ENCODE peak calls at places on chromosomes 7 and 10, in five cellular contexts. One of them, this sample, is unnamed.

GRCh38 chr10:127977368-127978009 is 70.6 kb downstream of the PTPRE start:
- DNase-seq in cardiac fibroblast: peak; percentile 78
- DNase-seq in fibroblast of the aortic adventitia: peak; percentile 44
- DNase-seq in fibroblast of mammary gland: peak; percentile 82
- DNase-seq in body of pancreas: peak; percentile 53
- DNase-seq in this sample: peak; percentile 73

GRCh38 chr7:106418526-106418925 is 133.7 kb upstream of the NAMPT start:
- DNase-seq in cardiac fibroblast: peak; percentile 54
- DNase-seq in fibroblast of the aortic adventitia: peak; percentile 36
- DNase-seq in fibroblast of mammary gland: no peak
- DNase-seq in body of pancreas: no peak
- DNase-seq in this sample: peak; percentile 61

GRCh38 chr10:69377191-69377590 is 39.5 kb downstream of the TACR2 start:
- DNase-seq in cardiac fibroblast: no peak
- DNase-seq in fibroblast of the aortic adventitia: no peak
- DNase-seq in fibroblast of mammary gland: no peak
- DNase-seq in body of pancreas: no peak
- DNase-seq in this sample: no peak

GRCh38 chr7:22980422-22980821 is 33.5 kb downstream of the HYCC1 start:
- DNase-seq in cardiac fibroblast: peak; percentile 79
- DNase-seq in fibroblast of the aortic adventitia: peak; percentile 85
- DNase-seq in fibroblast of mammary gland: peak; percentile 89
- DNase-seq in body of pancreas: no peak
- DNase-seq in this sample: peak; percentile 86

GRCh38 chr7:28181921-28182517 is 1.4 kb upstream of the JAZF1 start:
- DNase-seq in cardiac fibroblast: no peak
- DNase-seq in fibroblast of the aortic adventitia: no peak
- DNase-seq in fibroblast of mammary gland: no peak
- DNase-seq in body of pancreas: no peak
- DNase-seq in this sample: no peak

GRCh38 chr7:100827330-100828226 is at the start of gene EPHB4:
- DNase-seq in cardiac fibroblast: peak; percentile 93
- DNase-seq in fibroblast of the aortic adventitia: peak; percentile 87
- DNase-seq in fibroblast of mammary gland: peak; percentile 74
- DNase-seq in body of pancreas: peak; percentile 88
- DNase-seq in this sample: peak; percentile 82

GRCh38 chr7:44977956-44978355 is 859 bp downstream of the MYO1G start:
- DNase-seq in cardiac fibroblast: no peak
- DNase-seq in fibroblast of the aortic adventitia: no peak
- DNase-seq in fibroblast of mammary gland: no peak
- DNase-seq in body of pancreas: no peak
- DNase-seq in this sample: no peak

GRCh38 chr7:139159900-139160675 is 50.6 kb upstream of the ZC3HAV1 start:
- DNase-seq in cardiac fibroblast: no peak
- DNase-seq in fibroblast of the aortic adventitia: no peak
- DNase-seq in fibroblast of mammary gland: peak; percentile 12
- DNase-seq in body of pancreas: no peak
- DNase-seq in this sample: no peak

GRCh38 chr10:76973515-76974289 is 663.9 kb downstream of the KCNMA1 start:
- DNase-seq in cardiac fibroblast: peak; percentile 5
- DNase-seq in fibroblast of the aortic adventitia: peak; percentile 81
- DNase-seq in fibroblast of mammary gland: peak; percentile 84
- DNase-seq in body of pancreas: no peak
- DNase-seq in this sample: peak; percentile 86

GRCh38 chr10:86635402-86635801 is 18.9 kb upstream of the OPN4 start:
- DNase-seq in cardiac fibroblast: peak; percentile 62
- DNase-seq in fibroblast of the aortic adventitia: peak; percentile 92
- DNase-seq in fibroblast of mammary gland: peak; percentile 63
- DNase-seq in body of pancreas: no peak
- DNase-seq in this sample: peak; percentile 90

GRCh38 chr7:14858866-14859265 is 43.7 kb downstream of the DGKB start:
- DNase-seq in cardiac fibroblast: no peak
- DNase-seq in fibroblast of the aortic adventitia: no peak
- DNase-seq in fibroblast of mammary gland: no peak
- DNase-seq in body of pancreas: no peak
- DNase-seq in this sample: no peak

GRCh38 chr10:73865459-73866442 is 8.6 kb downstream of the CAMK2G start:
- DNase-seq in cardiac fibroblast: no peak
- DNase-seq in fibroblast of the aortic adventitia: no peak
- DNase-seq in fibroblast of mammary gland: no peak
- DNase-seq in body of pancreas: no peak
- DNase-seq in this sample: no peak

GRCh38 chr7:140506788-140507464 is 27.6 kb upstream of the MKRN1 start:
- DNase-seq in cardiac fibroblast: peak; percentile 64
- DNase-seq in fibroblast of the aortic adventitia: peak; percentile 57
- DNase-seq in fibroblast of mammary gland: peak; percentile 15
- DNase-seq in body of pancreas: peak; percentile 52
- DNase-seq in this sample: peak; percentile 66

GRCh38 chr10:122173337-122173736 is 97.8 kb upstream of the BTBD16 start:
- DNase-seq in cardiac fibroblast: no peak
- DNase-seq in fibroblast of the aortic adventitia: no peak
- DNase-seq in fibroblast of mammary gland: no peak
- DNase-seq in body of pancreas: no peak
- DNase-seq in this sample: no peak

GRCh38 chr7:44752822-44753221 is 4.2 kb downstream of the ZMIZ2 start:
- DNase-seq in cardiac fibroblast: no peak
- DNase-seq in fibroblast of the aortic adventitia: no peak
- DNase-seq in fibroblast of mammary gland: no peak
- DNase-seq in body of pancreas: no peak
- DNase-seq in this sample: no peak

GRCh38 chr10:17445400-17445998 is 8.9 kb downstream of the ST8SIA6 start:
- DNase-seq in cardiac fibroblast: no peak
- DNase-seq in fibroblast of the aortic adventitia: no peak
- DNase-seq in fibroblast of mammary gland: no peak
- DNase-seq in body of pancreas: no peak
- DNase-seq in this sample: no peak

GRCh38 chr10:29141761-29142160 is 147.1 kb upstream of the LYZL1 start:
- DNase-seq in cardiac fibroblast: peak; percentile 68
- DNase-seq in fibroblast of the aortic adventitia: peak; percentile 75
- DNase-seq in fibroblast of mammary gland: no peak
- DNase-seq in body of pancreas: peak; percentile 15
- DNase-seq in this sample: peak; percentile 48

GRCh38 chr10:61950449-61951143 is 49.1 kb downstream of the ARID5B start:
- DNase-seq in cardiac fibroblast: no peak
- DNase-seq in fibroblast of the aortic adventitia: no peak
- DNase-seq in fibroblast of mammary gland: no peak
- DNase-seq in body of pancreas: no peak
- DNase-seq in this sample: no peak

GRCh38 chr7:106840342-106840741 is 24.7 kb upstream of the PIK3CG start:
- DNase-seq in cardiac fibroblast: peak; percentile 69
- DNase-seq in fibroblast of the aortic adventitia: peak; percentile 64
- DNase-seq in fibroblast of mammary gland: peak; percentile 89
- DNase-seq in body of pancreas: no peak
- DNase-seq in this sample: peak; percentile 90

GRCh38 chr10:107971973-107972372 is 807.5 kb upstream of the SORCS1 start:
- DNase-seq in cardiac fibroblast: peak; percentile 27
- DNase-seq in fibroblast of the aortic adventitia: peak; percentile 55
- DNase-seq in fibroblast of mammary gland: peak; percentile 95
- DNase-seq in body of pancreas: no peak
- DNase-seq in this sample: peak; percentile 79

GRCh38 chr7:107538001-107538400 is 25.7 kb downstream of the COG5 start:
- DNase-seq in cardiac fibroblast: no peak
- DNase-seq in fibroblast of the aortic adventitia: no peak
- DNase-seq in fibroblast of mammary gland: no peak
- DNase-seq in body of pancreas: peak; percentile 83
- DNase-seq in this sample: no peak

GRCh38 chr7:143255564-143255963 is 7.7 kb upstream of the GSTK1 start:
- DNase-seq in cardiac fibroblast: peak; percentile 57
- DNase-seq in fibroblast of the aortic adventitia: no peak
- DNase-seq in fibroblast of mammary gland: no peak
- DNase-seq in body of pancreas: no peak
- DNase-seq in this sample: no peak

GRCh38 chr7:143258830-143259229 is 4.4 kb upstream of the GSTK1 start:
- DNase-seq in cardiac fibroblast: peak; percentile 32
- DNase-seq in fibroblast of the aortic adventitia: peak; percentile 15
- DNase-seq in fibroblast of mammary gland: no peak
- DNase-seq in body of pancreas: no peak
- DNase-seq in this sample: no peak

GRCh38 chr7:143256932-143257331 is 6.3 kb upstream of the GSTK1 start:
- DNase-seq in cardiac fibroblast: no peak
- DNase-seq in fibroblast of the aortic adventitia: no peak
- DNase-seq in fibroblast of mammary gland: no peak
- DNase-seq in body of pancreas: no peak
- DNase-seq in this sample: no peak

GRCh38 chr7:143257501-143257900 is 5.7 kb upstream of the GSTK1 start:
- DNase-seq in cardiac fibroblast: no peak
- DNase-seq in fibroblast of the aortic adventitia: no peak
- DNase-seq in fibroblast of mammary gland: no peak
- DNase-seq in body of pancreas: no peak
- DNase-seq in this sample: no peak

GRCh38 chr7:143256325-143256724 is 6.9 kb upstream of the GSTK1 start:
- DNase-seq in cardiac fibroblast: no peak
- DNase-seq in fibroblast of the aortic adventitia: no peak
- DNase-seq in fibroblast of mammary gland: no peak
- DNase-seq in body of pancreas: no peak
- DNase-seq in this sample: no peak
- TF ChIP-seq CTCF in cardiac fibroblast: peak; percentile 33
- TF ChIP-seq CTCF in fibroblast of the aortic adventitia: peak; percentile 2
- TF ChIP-seq CTCF in fibroblast of mammary gland: peak; percentile 14
- TF ChIP-seq CTCF in body of pancreas: no peak
- TF ChIP-seq CTCF in this sample: no peak

GRCh38 chr10:59872892-59873463 is 33.4 kb downstream of the CCDC6 start:
- DNase-seq in cardiac fibroblast: peak; percentile 87
- DNase-seq in fibroblast of the aortic adventitia: peak; percentile 87
- DNase-seq in fibroblast of mammary gland: peak; percentile 96
- DNase-seq in body of pancreas: peak; percentile 71
- DNase-seq in this sample: peak; percentile 86
- H3K4me3 ChIP-seq in cardiac fibroblast: peak overlapping the region; percentile 21
- H3K4me3 ChIP-seq in fibroblast of the aortic adventitia: no peak overlapping the region
- H3K4me3 ChIP-seq in fibroblast of mammary gland: no peak overlapping the region
- H3K4me3 ChIP-seq in body of pancreas: no peak overlapping the region
- H3K4me3 ChIP-seq in this sample: no peak overlapping the region

DNA sequence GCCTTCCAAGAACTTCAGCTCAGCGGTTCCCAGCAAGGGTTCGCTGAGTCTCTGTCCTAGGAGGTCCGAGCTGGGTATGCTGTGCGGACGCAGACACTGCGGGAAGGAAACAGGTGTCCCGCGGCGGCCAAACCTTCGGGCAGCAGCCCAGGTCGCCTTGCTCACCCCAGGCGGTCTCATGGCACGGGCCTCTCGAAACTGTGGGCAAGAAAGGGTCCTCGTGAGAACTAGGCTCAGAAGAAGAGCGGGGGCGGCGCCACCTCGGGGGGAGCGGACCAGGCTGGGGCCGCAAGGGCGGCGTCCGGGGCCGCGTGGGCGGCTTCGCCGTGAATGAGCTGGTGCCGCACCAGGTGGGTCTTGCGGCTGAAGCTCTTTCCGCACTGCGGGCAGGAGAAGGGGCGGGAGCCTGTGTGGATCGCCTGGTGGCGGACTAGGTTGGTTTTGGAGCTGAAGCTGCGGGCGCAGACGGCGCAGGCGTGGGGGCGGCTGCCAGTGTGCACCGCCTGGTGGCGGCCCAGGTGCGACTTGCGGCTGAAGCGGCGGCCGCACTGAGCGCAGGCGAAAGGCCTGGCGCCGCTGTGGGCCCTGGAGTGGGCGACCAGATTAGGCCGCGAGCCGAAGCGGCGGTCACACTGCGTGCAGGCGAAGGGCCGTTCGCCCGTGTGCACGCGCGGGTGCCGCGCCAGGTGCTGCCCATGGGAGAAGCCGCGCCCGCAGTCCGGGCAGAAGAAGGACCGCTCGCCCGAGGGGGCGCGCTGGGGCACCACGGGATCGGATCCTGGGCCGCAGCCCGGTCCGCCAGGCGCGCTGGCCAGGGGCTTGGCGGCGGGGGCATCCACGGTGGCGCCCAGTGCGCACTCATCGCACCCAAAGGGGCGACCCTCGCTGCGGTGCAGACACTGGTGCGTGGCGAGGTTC is 8.6 kb downstream of the ZNF467 start:
- DNase-seq in cardiac fibroblast: no peak
- DNase-seq in fibroblast of the aortic adventitia: no peak
- DNase-seq in fibroblast of mammary gland: no peak
- DNase-seq in body of pancreas: no peak
- DNase-seq in this sample: no peak
- TF ChIP-seq CTCF in cardiac fibroblast: no peak
- TF ChIP-seq CTCF in fibroblast of the aortic adventitia: no peak
- TF ChIP-seq CTCF in fibroblast of mammary gland: no peak
- TF ChIP-seq CTCF in body of pancreas: no peak
- TF ChIP-seq CTCF in this sample: no peak

DNA sequence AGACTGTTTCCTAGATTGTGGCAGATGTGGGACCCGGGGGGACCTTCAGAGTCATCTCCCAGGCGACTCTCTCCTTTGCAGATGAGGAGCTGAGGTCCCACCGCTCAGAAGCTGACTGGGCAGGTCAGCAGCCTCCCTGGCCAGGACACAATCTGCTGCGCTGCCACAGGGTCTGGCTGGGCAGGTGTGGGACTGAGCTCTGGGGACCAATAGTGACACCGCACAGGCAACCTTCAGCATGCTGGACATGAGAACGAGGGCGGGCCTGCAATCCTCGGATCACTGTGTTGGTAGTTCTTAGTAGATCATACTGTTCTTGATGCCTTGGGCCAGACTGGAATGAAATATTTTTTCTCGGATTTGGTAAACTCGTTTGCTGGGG is 20.5 kb upstream of the CRYGN start:
- DNase-seq in cardiac fibroblast: no peak
- DNase-seq in fibroblast of the aortic adventitia: no peak
- DNase-seq in fibroblast of mammary gland: no peak
- DNase-seq in body of pancreas: peak; percentile 68
- DNase-seq in this sample: peak; percentile 22
- H3K4me3 ChIP-seq in cardiac fibroblast: no peak overlapping the region
- H3K4me3 ChIP-seq in fibroblast of the aortic adventitia: peak overlapping the region; percentile 49
- H3K4me3 ChIP-seq in fibroblast of mammary gland: peak overlapping the region; percentile 20
- H3K4me3 ChIP-seq in body of pancreas: no peak overlapping the region
- H3K4me3 ChIP-seq in this sample: peak overlapping the region; percentile 46

This sample was measured in AG10803.